ENCODE peak calls at places on chromosome 4, in eight cellular contexts. One of them, this sample, is unnamed.

GRCh38 chr4:111556861-111557260 is 588.4 kb upstream of the FAM241A start:
- ATAC-seq in heart right ventricle: no peak
- ATAC-seq in psoas muscle: no peak
- ATAC-seq in right cardiac atrium: no peak
- ATAC-seq in pancreas: no peak
- ATAC-seq in mucosa of descending colon: no peak
- ATAC-seq in Panc1: no peak
- ATAC-seq in aorta: no peak
- ATAC-seq in this sample: no peak

GRCh38 chr4:8422327-8422726 is 18.2 kb downstream of the ACOX3 start:
- ATAC-seq in right cardiac atrium: no peak
- ATAC-seq in mucosa of descending colon: no peak
- ATAC-seq in heart right ventricle: no peak
- ATAC-seq in aorta: no peak
- ATAC-seq in psoas muscle: no peak
- ATAC-seq in pancreas: no peak
- ATAC-seq in Panc1: no peak
- ATAC-seq in this sample: no peak

GRCh38 chr4:16730522-16730921 is 167.9 kb downstream of the LDB2 start:
- ATAC-seq in psoas muscle: no peak
- ATAC-seq in heart right ventricle: peak
- ATAC-seq in mucosa of descending colon: no peak
- ATAC-seq in pancreas: no peak
- ATAC-seq in Panc1: no peak
- ATAC-seq in aorta: no peak
- ATAC-seq in right cardiac atrium: no peak
- ATAC-seq in this sample: no peak

GRCh38 chr4:22385615-22386014 is 130.3 kb downstream of the ADGRA3 start:
- ATAC-seq in heart right ventricle: no peak
- ATAC-seq in aorta: no peak
- ATAC-seq in right cardiac atrium: no peak
- ATAC-seq in mucosa of descending colon: no peak
- ATAC-seq in pancreas: no peak
- ATAC-seq in Panc1: peak
- ATAC-seq in psoas muscle: no peak
- ATAC-seq in this sample: no peak

GRCh38 chr4:26826721-26827120 is 33.9 kb upstream of the STIM2 start:
- ATAC-seq in pancreas: peak
- ATAC-seq in aorta: peak
- ATAC-seq in psoas muscle: no peak
- ATAC-seq in mucosa of descending colon: peak
- ATAC-seq in right cardiac atrium: peak
- ATAC-seq in Panc1: no peak
- ATAC-seq in heart right ventricle: peak
- ATAC-seq in this sample: peak

GRCh38 chr4:173182403-173182802 is 13.8 kb downstream of the GALNT7 start:
- ATAC-seq in heart right ventricle: no peak
- ATAC-seq in Panc1: peak
- ATAC-seq in pancreas: peak
- ATAC-seq in right cardiac atrium: no peak
- ATAC-seq in mucosa of descending colon: no peak
- ATAC-seq in psoas muscle: no peak
- ATAC-seq in aorta: no peak
- ATAC-seq in this sample: no peak

GRCh38 chr4:99683913-99684312 is 26.3 kb upstream of the C4orf54 start:
- ATAC-seq in psoas muscle: no peak
- ATAC-seq in right cardiac atrium: no peak
- ATAC-seq in mucosa of descending colon: no peak
- ATAC-seq in heart right ventricle: no peak
- ATAC-seq in pancreas: no peak
- ATAC-seq in Panc1: no peak
- ATAC-seq in aorta: no peak
- ATAC-seq in this sample: no peak

GRCh38 chr4:40594261-40595178 is 35.1 kb downstream of the RBM47 start:
- ATAC-seq in mucosa of descending colon: no peak
- ATAC-seq in heart right ventricle: no peak
- ATAC-seq in right cardiac atrium: no peak
- ATAC-seq in Panc1: no peak
- ATAC-seq in pancreas: peak
- ATAC-seq in aorta: no peak
- ATAC-seq in psoas muscle: no peak
- ATAC-seq in this sample: no peak

GRCh38 chr4:74610491-74610890 is 165.6 kb downstream of the AREG start:
- ATAC-seq in psoas muscle: no peak
- ATAC-seq in pancreas: no peak
- ATAC-seq in mucosa of descending colon: no peak
- ATAC-seq in right cardiac atrium: peak
- ATAC-seq in aorta: no peak
- ATAC-seq in Panc1: no peak
- ATAC-seq in heart right ventricle: no peak
- ATAC-seq in this sample: no peak

GRCh38 chr4:11297627-11298026 is 131.1 kb downstream of the HS3ST1 start:
- ATAC-seq in heart right ventricle: no peak
- ATAC-seq in mucosa of descending colon: no peak
- ATAC-seq in aorta: no peak
- ATAC-seq in pancreas: no peak
- ATAC-seq in Panc1: no peak
- ATAC-seq in right cardiac atrium: no peak
- ATAC-seq in psoas muscle: no peak
- ATAC-seq in this sample: no peak

GRCh38 chr4:62077406-62077805 is 877.3 kb downstream of the ADGRL3 start:
- ATAC-seq in pancreas: no peak
- ATAC-seq in mucosa of descending colon: no peak
- ATAC-seq in right cardiac atrium: no peak
- ATAC-seq in aorta: no peak
- ATAC-seq in heart right ventricle: no peak
- ATAC-seq in psoas muscle: no peak
- ATAC-seq in Panc1: no peak
- ATAC-seq in this sample: no peak

GRCh38 chr4:10099521-10100325 is 16.9 kb downstream of the WDR1 start:
- ATAC-seq in mucosa of descending colon: no peak
- ATAC-seq in Panc1: no peak
- ATAC-seq in aorta: no peak
- ATAC-seq in right cardiac atrium: no peak
- ATAC-seq in psoas muscle: no peak
- ATAC-seq in pancreas: no peak
- ATAC-seq in heart right ventricle: no peak
- ATAC-seq in this sample: no peak

GRCh38 chr4:38583102-38583501 is 80.9 kb upstream of the KLF3 start:
- ATAC-seq in right cardiac atrium: no peak
- ATAC-seq in aorta: no peak
- ATAC-seq in heart right ventricle: no peak
- ATAC-seq in psoas muscle: peak
- ATAC-seq in Panc1: no peak
- ATAC-seq in pancreas: peak
- ATAC-seq in mucosa of descending colon: no peak
- ATAC-seq in this sample: no peak

GRCh38 chr4:4923208-4923607 is 63.7 kb downstream of the MSX1 start:
- ATAC-seq in pancreas: no peak
- ATAC-seq in aorta: no peak
- ATAC-seq in psoas muscle: no peak
- ATAC-seq in heart right ventricle: no peak
- ATAC-seq in mucosa of descending colon: no peak
- ATAC-seq in Panc1: no peak
- ATAC-seq in right cardiac atrium: no peak
- ATAC-seq in this sample: no peak

GRCh38 chr4:164997324-164997723 is 19.9 kb upstream of the TRIM61 start:
- ATAC-seq in aorta: no peak
- ATAC-seq in mucosa of descending colon: peak
- ATAC-seq in psoas muscle: no peak
- ATAC-seq in right cardiac atrium: no peak
- ATAC-seq in Panc1: no peak
- ATAC-seq in heart right ventricle: no peak
- ATAC-seq in pancreas: no peak
- ATAC-seq in this sample: no peak

GRCh38 chr4:70613893-70614572 is 14.5 kb upstream of the ENAM start:
- ATAC-seq in heart right ventricle: peak
- ATAC-seq in pancreas: peak
- ATAC-seq in Panc1: no peak
- ATAC-seq in psoas muscle: no peak
- ATAC-seq in right cardiac atrium: peak
- ATAC-seq in aorta: no peak
- ATAC-seq in mucosa of descending colon: peak
- ATAC-seq in this sample: peak

GRCh38 chr4:128162434-128162833 is 101.3 kb downstream of the LARP1B start:
- ATAC-seq in pancreas: peak
- ATAC-seq in mucosa of descending colon: no peak
- ATAC-seq in right cardiac atrium: no peak
- ATAC-seq in aorta: no peak
- ATAC-seq in psoas muscle: no peak
- ATAC-seq in Panc1: no peak
- ATAC-seq in heart right ventricle: no peak
- ATAC-seq in this sample: no peak

GRCh38 chr4:99117876-99118693 is 26.0 kb downstream of the ADH4 start:
- ATAC-seq in right cardiac atrium: no peak
- ATAC-seq in aorta: peak
- ATAC-seq in psoas muscle: no peak
- ATAC-seq in mucosa of descending colon: no peak
- ATAC-seq in heart right ventricle: no peak
- ATAC-seq in Panc1: no peak
- ATAC-seq in pancreas: peak
- ATAC-seq in this sample: no peak

GRCh38 chr4:186248643-186249042 is 17.3 kb upstream of the F11 start:
- ATAC-seq in pancreas: no peak
- ATAC-seq in aorta: no peak
- ATAC-seq in Panc1: no peak
- ATAC-seq in right cardiac atrium: no peak
- ATAC-seq in mucosa of descending colon: no peak
- ATAC-seq in heart right ventricle: no peak
- ATAC-seq in psoas muscle: no peak
- ATAC-seq in this sample: no peak

GRCh38 chr4:80097395-80098177 is 24.6 kb upstream of the ANTXR2 start:
- ATAC-seq in aorta: peak
- ATAC-seq in right cardiac atrium: peak
- ATAC-seq in Panc1: peak
- ATAC-seq in psoas muscle: no peak
- ATAC-seq in pancreas: no peak
- ATAC-seq in heart right ventricle: peak
- ATAC-seq in mucosa of descending colon: no peak
- ATAC-seq in this sample: peak

GRCh38 chr4:6095897-6096296 is 77.7 kb upstream of the C4orf50 start:
- ATAC-seq in psoas muscle: no peak
- ATAC-seq in Panc1: no peak
- ATAC-seq in aorta: no peak
- ATAC-seq in mucosa of descending colon: no peak
- ATAC-seq in right cardiac atrium: no peak
- ATAC-seq in pancreas: no peak
- ATAC-seq in heart right ventricle: no peak
- ATAC-seq in this sample: no peak

GRCh38 chr4:59057804-59058203 is 1947.6 kb upstream of the IGFBP7 start:
- ATAC-seq in heart right ventricle: no peak
- ATAC-seq in right cardiac atrium: no peak
- ATAC-seq in mucosa of descending colon: no peak
- ATAC-seq in Panc1: no peak
- ATAC-seq in aorta: no peak
- ATAC-seq in psoas muscle: no peak
- ATAC-seq in pancreas: no peak
- ATAC-seq in this sample: no peak

GRCh38 chr4:73499996-73500765 is 18.6 kb downstream of the AFM start:
- ATAC-seq in psoas muscle: no peak
- ATAC-seq in aorta: no peak
- ATAC-seq in pancreas: peak
- ATAC-seq in mucosa of descending colon: peak
- ATAC-seq in right cardiac atrium: no peak
- ATAC-seq in heart right ventricle: no peak
- ATAC-seq in Panc1: no peak
- ATAC-seq in this sample: no peak

GRCh38 chr4:24913099-24913445 is 230 bp upstream of the CCDC149 start:
- ATAC-seq in aorta: no peak
- ATAC-seq in right cardiac atrium: no peak
- ATAC-seq in Panc1: no peak
- ATAC-seq in pancreas: no peak
- ATAC-seq in mucosa of descending colon: no peak
- ATAC-seq in heart right ventricle: no peak
- ATAC-seq in psoas muscle: no peak
- ATAC-seq in this sample: no peak
- H3K4me3 ChIP-seq in aorta: peak
- H3K4me3 ChIP-seq in right cardiac atrium: peak
- H3K4me3 ChIP-seq in Panc1: peak
- H3K4me3 ChIP-seq in pancreas: peak
- H3K4me3 ChIP-seq in mucosa of descending colon: no peak
- H3K4me3 ChIP-seq in heart right ventricle: peak
- H3K4me3 ChIP-seq in psoas muscle: peak
- H3K4me3 ChIP-seq in this sample: peak

DNA sequence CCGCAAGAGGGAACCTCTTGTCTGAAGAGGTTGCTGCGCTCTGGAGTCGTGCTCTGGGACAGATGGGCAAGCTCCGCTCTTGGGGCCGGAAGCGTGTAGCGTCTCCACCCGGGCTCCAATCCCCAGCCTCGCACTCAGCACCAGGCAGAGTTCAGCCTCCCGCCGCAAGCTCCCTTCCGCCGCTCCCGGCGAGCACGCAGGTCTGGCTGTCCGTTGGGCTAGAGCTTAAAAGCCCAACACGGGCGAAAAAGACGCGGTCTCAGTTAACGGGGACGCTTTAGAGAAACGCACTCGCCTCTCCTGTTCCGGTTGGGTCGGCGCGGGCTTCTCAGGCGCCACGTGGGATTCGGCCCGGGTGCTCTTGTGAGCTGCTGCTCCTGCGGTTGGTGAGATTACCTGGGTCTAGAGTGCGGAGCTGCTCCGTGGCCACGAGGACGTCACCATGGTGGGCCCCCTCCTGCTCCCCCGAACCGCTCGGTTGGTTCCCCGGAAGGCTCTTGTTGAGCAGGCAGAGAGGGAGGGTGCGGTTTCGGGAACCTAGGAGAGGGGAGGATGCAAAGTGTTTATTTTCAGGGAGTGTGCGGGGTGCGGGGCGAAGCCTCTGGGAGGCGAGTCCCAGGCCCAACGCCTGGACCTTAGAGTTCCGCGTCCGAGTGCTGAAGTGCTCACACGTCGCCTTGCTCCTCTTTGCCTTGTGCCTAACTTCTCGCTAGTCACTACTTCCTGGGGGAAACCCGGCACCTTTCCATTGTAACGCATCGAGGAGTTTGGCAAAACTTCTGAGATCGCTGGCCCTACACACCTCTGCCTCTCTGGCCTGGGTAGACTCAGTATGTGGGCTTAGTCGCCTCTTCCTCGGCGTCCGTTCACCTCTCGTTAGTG is at the start of gene TMA16:
- ATAC-seq in right cardiac atrium: peak
- ATAC-seq in heart right ventricle: peak
- ATAC-seq in pancreas: peak
- ATAC-seq in mucosa of descending colon: peak
- ATAC-seq in aorta: peak
- ATAC-seq in psoas muscle: peak
- ATAC-seq in Panc1: peak
- ATAC-seq in this sample: peak
- H3K4me3 ChIP-seq in right cardiac atrium: peak
- H3K4me3 ChIP-seq in heart right ventricle: peak
- H3K4me3 ChIP-seq in pancreas: peak
- H3K4me3 ChIP-seq in mucosa of descending colon: peak
- H3K4me3 ChIP-seq in aorta: peak
- H3K4me3 ChIP-seq in psoas muscle: peak
- H3K4me3 ChIP-seq in Panc1: peak
- H3K4me3 ChIP-seq in this sample: peak

GRCh38 chr4:445410-445809 is 53.5 kb downstream of the ZNF721 start:
- ATAC-seq in aorta: no peak
- ATAC-seq in pancreas: no peak
- ATAC-seq in Panc1: no peak
- ATAC-seq in mucosa of descending colon: no peak
- ATAC-seq in right cardiac atrium: no peak
- ATAC-seq in heart right ventricle: no peak
- ATAC-seq in psoas muscle: no peak
- ATAC-seq in this sample: no peak
- H3K4me3 ChIP-seq in aorta: no peak
- H3K4me3 ChIP-seq in pancreas: no peak
- H3K4me3 ChIP-seq in Panc1: no peak
- H3K4me3 ChIP-seq in mucosa of descending colon: no peak
- H3K4me3 ChIP-seq in right cardiac atrium: no peak
- H3K4me3 ChIP-seq in heart right ventricle: no peak
- H3K4me3 ChIP-seq in psoas muscle: no peak
- H3K4me3 ChIP-seq in this sample: no peak

GRCh38 chr4:1310031-1310795 is 20.5 kb downstream of the MAEA start:
- ATAC-seq in mucosa of descending colon: no peak
- ATAC-seq in psoas muscle: no peak
- ATAC-seq in heart right ventricle: no peak
- ATAC-seq in right cardiac atrium: no peak
- ATAC-seq in pancreas: no peak
- ATAC-seq in aorta: no peak
- ATAC-seq in Panc1: no peak
- ATAC-seq in this sample: no peak
- H3K4me3 ChIP-seq in mucosa of descending colon: no peak
- H3K4me3 ChIP-seq in psoas muscle: peak
- H3K4me3 ChIP-seq in heart right ventricle: peak
- H3K4me3 ChIP-seq in right cardiac atrium: no peak
- H3K4me3 ChIP-seq in pancreas: no peak
- H3K4me3 ChIP-seq in aorta: no peak
- H3K4me3 ChIP-seq in Panc1: no peak
- H3K4me3 ChIP-seq in this sample: peak